ENCODE peak calls at places on chromosome 12, in nine cellular contexts. D is neural crest cell, X is neural progenitor cell, U is NCI-H1694 treated with DMSO at 0.1 percent for 48 hours, K is fibroblast of the conjunctiva, R is psoas muscle, T is astrocyte of the cerebellum, P is nucleus accumbens, I is uterus. C is an unnamed sample.

GRCh38 chr12:1488908-1489381 is 105.4 kb downstream of the FBXL14 start:
- DNase-seq in T (no peak), R (no peak), I (no peak), D (no peak), P (no peak), K (no peak), X (peak; percentile 67), U (no peak), C (no peak)

GRCh38 chr12:71688961-71689570 is 3.2 kb downstream of the TMEM19 start:
- DNase-seq in R (no peak), X (no peak), P (no peak), I (no peak), K (no peak), U (no peak), D (no peak), T (no peak), C (no peak)

GRCh38 chr12:41213107-41213506 is 25.0 kb downstream of the PDZRN4 start:
- DNase-seq in I (no peak), X (no peak), R (no peak), K (no peak), D (no peak), P (no peak), T (no peak), U (peak; percentile 23), C (no peak)

GRCh38 chr12:115852054-115852453 is 425.4 kb downstream of the MED13L start:
- DNase-seq in D (no peak), R (no peak), T (no peak), U (no peak), X (no peak), I (no peak), K (no peak), P (no peak), C (no peak)

GRCh38 chr12:88663001-88663400 is 82.7 kb upstream of the KITLG start:
- DNase-seq in R (no peak), K (no peak), U (no peak), I (no peak), D (no peak), X (no peak), P (no peak), T (no peak), C (no peak)

GRCh38 chr12:127810026-127810425 is 456.9 kb upstream of the TMEM132C start:
- DNase-seq in U (no peak), P (no peak), T (peak; percentile 95), R (no peak), K (peak; percentile 87), X (no peak), I (no peak), D (no peak), C (no peak)

GRCh38 chr12:943051-943450 is 6.4 kb downstream of the RAD52 start:
- DNase-seq in I (no peak), U (no peak), P (no peak), X (no peak), K (no peak), D (no peak), R (peak; percentile 61), T (no peak), C (no peak)

GRCh38 chr12:93813972-93814821 is 137.0 kb downstream of the CRADD start:
- DNase-seq in U (no peak), K (peak; percentile 89), I (peak; percentile 84), D (no peak), P (no peak), X (no peak), R (peak; percentile 90), T (no peak), C (no peak)

GRCh38 chr12:26941251-26941650 is 3.0 kb downstream of the FGFR1OP2 start:
- DNase-seq in K (no peak), I (no peak), T (no peak), P (no peak), R (no peak), U (no peak), D (no peak), X (no peak), C (no peak)

GRCh38 chr12:73863541-73863940 is 674.1 kb upstream of the ATXN7L3B start:
- DNase-seq in U (no peak), I (no peak), R (no peak), D (no peak), K (no peak), T (no peak), X (no peak), P (no peak), C (no peak)

GRCh38 chr12:99277566-99277965 is 370.0 kb upstream of the GARIN6 start:
- DNase-seq in P (no peak), I (no peak), X (no peak), U (no peak), K (no peak), R (no peak), D (no peak), T (no peak), C (no peak)

GRCh38 chr12:2654741-2655140 is 140.0 kb upstream of the FKBP4 start:
- DNase-seq in U (no peak), D (no peak), R (no peak), K (no peak), T (no peak), X (no peak), P (no peak), I (peak; percentile 2), C (no peak)

GRCh38 chr12:104720346-104721064 is 237.6 kb downstream of the SLC41A2 start:
- DNase-seq in R (no peak), I (no peak), X (no peak), U (no peak), T (peak; percentile 85), K (no peak), D (no peak), P (no peak), C (peak; percentile 70)

GRCh38 chr12:131348226-131349010 is 362.5 kb upstream of the SFSWAP start:
- DNase-seq in X (no peak), R (no peak), I (no peak), D (no peak), P (no peak), T (no peak), U (no peak), K (no peak), C (no peak)

GRCh38 chr12:27733052-27733656 is 22.5 kb downstream of the MRPS35 start:
- DNase-seq in T (peak; percentile 15), U (peak; percentile 66), D (no peak), X (peak; percentile 29), K (peak; percentile 35), R (no peak), I (no peak), P (peak; percentile 2), C (no peak)

GRCh38 chr12:40232602-40233001 is 7.8 kb downstream of the LRRK2 start:
- DNase-seq in X (no peak), T (no peak), I (no peak), R (no peak), K (no peak), D (no peak), U (no peak), P (no peak), C (no peak)

GRCh38 chr12:45948546-45948945 is 41.8 kb downstream of the SCAF11 start:
- DNase-seq in I (no peak), D (no peak), P (no peak), X (no peak), K (no peak), U (no peak), T (no peak), R (no peak), C (no peak)

GRCh38 chr12:71214511-71215285 is 56.9 kb upstream of the TSPAN8 start:
- DNase-seq in P (no peak), X (peak; percentile 70), T (no peak), U (no peak), I (no peak), K (no peak), D (no peak), R (no peak), C (no peak)

GRCh38 chr12:87953257-87953860 is 75.8 kb downstream of the C12orf50 start:
- DNase-seq in D (peak; percentile 29), P (no peak), I (no peak), K (peak; percentile 51), T (peak; percentile 59), X (peak; percentile 56), U (peak; percentile 68), R (no peak), C (no peak)

GRCh38 chr12:26126340-26127284 is 1.8 kb upstream of the BHLHE41 start:
- DNase-seq in P (peak; percentile 76), X (peak; percentile 94), U (no peak), R (peak; percentile 94), K (no peak), D (peak; percentile 66), I (peak; percentile 79), T (no peak), C (peak; percentile 78)

GRCh38 chr12:4443616-4444015 is 2.0 kb downstream of the FGF6 start:
- DNase-seq in T (no peak), P (no peak), I (no peak), D (no peak), X (no peak), R (no peak), K (no peak), U (no peak), C (peak; percentile 33)

GRCh38 chr12:28374556-28374955 is 184.3 kb downstream of the CCDC91 start:
- DNase-seq in P (no peak), U (no peak), X (no peak), K (no peak), R (no peak), T (peak; percentile 3), D (no peak), I (no peak), C (no peak)

GRCh38 chr12:132593938-132594358 is 16.4 kb downstream of the LRCOL1 start:
- DNase-seq in I (peak; percentile 88), X (peak; percentile 97), R (peak; percentile 96), T (peak; percentile 60), K (peak; percentile 75), P (peak; percentile 56), D (peak; percentile 89), U (peak; percentile 95), C (no peak)

GRCh38 chr12:91349451-91349850 is 166.8 kb upstream of the DCN start:
- DNase-seq in U (no peak), K (no peak), P (no peak), R (no peak), X (no peak), T (no peak), I (no peak), D (no peak), C (no peak)

GRCh38 chr12:106436183-106436582 is 78.6 kb downstream of the POLR3B start:
- DNase-seq in X (peak; percentile 12), R (no peak), T (peak; percentile 38), U (no peak), K (no peak), I (no peak), D (no peak), P (no peak), C (no peak)

GRCh38 chr12:133106253-133106652 is 23.8 kb downstream of the ZNF891 start:
- DNase-seq in U (no peak), K (no peak), T (no peak), D (no peak), I (no peak), X (no peak), R (no peak), P (no peak), C (no peak)

GRCh38 chr12:117100851-117101673 is 1.8 kb upstream of the TESC start:
- DNase-seq in X (peak; percentile 23), U (no peak), D (no peak), T (no peak), K (no peak), R (no peak), I (no peak), P (no peak), C (no peak)

GRCh38 chr12:128771681-128772080 is 52.1 kb downstream of the SLC15A4 start:
- DNase-seq in P (no peak), T (no peak), X (no peak), R (no peak), D (no peak), K (peak; percentile 16), I (no peak), U (no peak), C (no peak)

GRCh38 chr12:92784795-92785562 is 82.2 kb downstream of the PLEKHG7 start:
- DNase-seq in P (no peak), K (peak; percentile 62), D (no peak), T (peak; percentile 77), U (peak; percentile 79), R (no peak), I (no peak), X (peak; percentile 78), C (no peak)

GRCh38 chr12:96347130-96347699 is 53.0 kb downstream of the CDK17 start:
- DNase-seq in K (no peak), R (no peak), P (no peak), U (no peak), T (no peak), D (no peak), I (no peak), X (no peak), C (no peak)

GRCh38 chr12:18631339-18631738 is 106.5 kb downstream of the PLCZ1 start:
- DNase-seq in I (no peak), K (no peak), T (no peak), U (no peak), P (no peak), R (no peak), X (no peak), D (no peak), C (no peak)

C was measured in activated CD8-positive, alpha-beta memory T cell treated with anti-CD3 and anti-CD28 coated beads, Interleukin-2, amount 50 U/mL, for 48 hours.